ENCODE peak calls at places on chromosomes 16 and 17, in four cellular contexts. C is H9, L is H1, E is IMR-90. J is an unnamed sample.

GRCh38 chr16:85370881-85371651 is 242.1 kb upstream of the GSE1 start:
- DNase-seq in E (no peak), L (no peak), C (no peak), J (no peak)

GRCh38 chr17:12992676-12993075 is 25.2 kb downstream of the ELAC2 start:
- DNase-seq in C (no peak), L (no peak), E (no peak), J (no peak)

GRCh38 chr16:528111-529011 is 849 bp downstream of the CAPN15 start:
- DNase-seq in C (no peak), E (peak), L (no peak), J (peak)

GRCh38 chr16:66728117-66728787 is 23.2 kb downstream of the DYNC1LI2 start:
- DNase-seq in L (no peak), E (peak), C (no peak), J (no peak)

GRCh38 chr17:40433551-40434384 is 9.5 kb upstream of the IGFBP4 start:
- DNase-seq in E (no peak), L (peak), C (peak), J (peak)

GRCh38 chr17:27836651-27837050 is 36.3 kb upstream of the NOS2 start:
- DNase-seq in E (no peak), C (no peak), L (no peak), J (no peak)

GRCh38 chr17:17553217-17554195 is 38.0 kb downstream of the PEMT start:
- DNase-seq in E (no peak), L (no peak), C (no peak), J (no peak)

GRCh38 chr16:67179421-67180080 is 4.2 kb downstream of the MATCAP1 start:
- DNase-seq in C (peak), L (no peak), E (no peak), J (no peak)

GRCh38 chr17:80720624-80721577 is 176.3 kb downstream of the RPTOR start:
- DNase-seq in E (peak), C (no peak), L (no peak), J (peak)

GRCh38 chr16:10521681-10522274 is 58.6 kb downstream of the EMP2 start:
- DNase-seq in C (peak), L (peak), E (peak), J (peak)

GRCh38 chr17:68867759-68868516 is 87.3 kb downstream of the ABCA8 start:
- DNase-seq in L (no peak), C (no peak), E (no peak), J (no peak)

GRCh38 chr17:61335105-61335844 is 64.4 kb upstream of the TBX2 start:
- DNase-seq in C (no peak), L (no peak), E (peak), J (no peak)

GRCh38 chr16:55175389-55175788 is 148.6 kb upstream of the IRX6 start:
- DNase-seq in E (no peak), L (no peak), C (no peak), J (no peak)

GRCh38 chr16:22198547-22199293 is 7.4 kb upstream of the EEF2K start:
- DNase-seq in C (peak), E (peak), L (no peak), J (no peak)

GRCh38 chr17:19002805-19003542 is 1.6 kb downstream of the FAM83G start:
- DNase-seq in L (no peak), C (no peak), E (peak), J (no peak)

GRCh38 chr17:67557921-67558320 is 159.8 kb upstream of the NOL11 start:
- DNase-seq in L (no peak), C (no peak), E (peak), J (no peak)

GRCh38 chr17:81342700-81343070 is 47.6 kb upstream of the SLC38A10 start:
- DNase-seq in C (peak), L (peak), E (no peak), J (no peak)

GRCh38 chr17:80284631-80285030 is 24.0 kb downstream of the RNF213 start:
- DNase-seq in L (no peak), E (no peak), C (peak), J (no peak)

GRCh38 chr17:41483991-41484826 is 3.3 kb upstream of the KRT35 start:
- DNase-seq in C (no peak), L (no peak), E (peak), J (no peak)

GRCh38 chr17:29150191-29150590 is 30.0 kb downstream of the MYO18A start:
- DNase-seq in L (no peak), E (no peak), C (no peak), J (no peak)

GRCh38 chr17:18143044-18143936 is 34.7 kb downstream of the MYO15A start:
- DNase-seq in L (peak), E (peak), C (peak), J (no peak)

GRCh38 chr17:9339958-9340357 is 235.7 kb downstream of the STX8 start:
- DNase-seq in L (no peak), E (no peak), C (no peak), J (peak)

GRCh38 chr16:28900601-28901000 is 22.3 kb downstream of the ATP2A1 start:
- DNase-seq in E (no peak), C (no peak), L (no peak), J (no peak)

GRCh38 chr17:17051791-17052461 is 9.7 kb downstream of the MPRIP start:
- DNase-seq in L (no peak), C (peak), E (peak), J (no peak)

GRCh38 chr16:58904254-58904653 is 170.1 kb upstream of the GOT2 start:
- DNase-seq in L (no peak), E (no peak), C (no peak), J (no peak)

GRCh38 chr16:11780988-11781680 is 15.9 kb downstream of the ZC3H7A start:
- DNase-seq in E (peak), C (no peak), L (no peak), J (no peak)

GRCh38 chr16:11481987-11482386 is 104.7 kb downstream of the LITAF start:
- DNase-seq in L (no peak), C (no peak), E (peak), J (no peak)

GRCh38 chr17:76036497-76037380 is 9.6 kb upstream of the EVPL start:
- DNase-seq in C (no peak), E (peak), L (no peak), J (no peak)

GRCh38 chr17:61619493-61619892 is 28.5 kb upstream of the NACA2 start:
- DNase-seq in L (no peak), C (no peak), E (no peak), J (no peak)

GRCh38 chr17:18213666-18214270 is 11.7 kb upstream of the LLGL1 start:
- DNase-seq in E (no peak), C (no peak), L (no peak), J (no peak)

GRCh38 chr16:12672986-12673385 is 130.7 kb downstream of the CPPED1 start:
- DNase-seq in L (no peak), C (no peak), E (no peak), J (no peak)

GRCh38 chr16:46828292-46828691 is 2.7 kb downstream of the C16orf87 start:
- DNase-seq in E (no peak), C (no peak), L (no peak), J (no peak)

GRCh38 chr17:31007695-31008373 is 37.0 kb downstream of the RNF135 start:
- DNase-seq in E (no peak), L (no peak), C (no peak), J (no peak)

GRCh38 chr17:42409467-42410351 is 13.3 kb downstream of the CAVIN1 start:
- DNase-seq in C (no peak), L (no peak), E (peak), J (peak)

GRCh38 chr16:58022601-58023371 is 2.8 kb upstream of the MMP15 start:
- DNase-seq in L (no peak), C (no peak), E (peak), J (no peak)

GRCh38 chr17:80831481-80831880 is 160.2 kb upstream of the CHMP6 start:
- DNase-seq in L (no peak), C (no peak), E (no peak), J (no peak)

GRCh38 chr17:76700627-76701470 is 9.9 kb downstream of the MXRA7 start:
- DNase-seq in E (peak), C (no peak), L (no peak), J (peak)

GRCh38 chr17:74818306-74818705 is 41.4 kb downstream of the GRIN2C start:
- DNase-seq in L (no peak), C (no peak), E (no peak), J (no peak)
- H3K4me2 ChIP-seq in L (no peak), C (no peak), E (no peak), J (no peak)

DNA sequence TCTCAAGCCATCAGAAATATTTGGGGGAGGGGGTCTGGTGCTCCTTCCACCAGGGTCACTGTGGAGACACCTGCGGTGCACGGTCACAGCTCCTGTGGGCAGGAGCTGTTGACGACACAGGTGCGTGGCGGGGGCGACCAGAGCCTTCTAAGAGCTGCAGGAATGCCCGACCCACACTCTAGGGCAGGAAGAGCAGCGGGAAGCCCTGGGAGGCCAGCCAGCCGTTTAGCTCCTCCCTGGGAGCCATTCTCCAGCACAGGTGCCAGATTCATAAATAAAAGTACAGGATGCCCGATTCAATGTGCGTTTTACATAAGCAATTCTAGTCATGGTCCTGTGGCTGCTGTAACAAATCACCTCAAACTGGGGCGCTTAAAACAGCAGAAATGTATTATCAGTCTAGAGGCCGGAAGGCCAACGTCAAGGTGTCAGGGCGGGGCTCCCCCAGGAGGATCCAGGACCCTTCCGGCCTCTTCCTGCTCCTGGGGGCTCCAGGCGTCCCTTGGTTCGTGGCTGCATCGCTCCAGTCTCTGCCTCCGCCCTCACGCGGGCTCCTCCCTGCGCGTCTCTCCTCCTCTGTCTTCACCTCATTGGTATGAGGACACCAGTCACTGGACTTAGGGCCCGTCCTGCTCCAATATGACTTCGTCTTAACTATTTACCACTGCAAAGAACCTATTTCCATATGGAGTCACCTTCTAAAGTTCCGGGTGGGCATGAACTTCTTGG is 155.3 kb downstream of the FOXL1 start:
- DNase-seq in L (no peak), E (no peak), C (peak), J (no peak)
- H3K9ac ChIP-seq in L (no peak), E (no peak), C (no peak), J (no peak)

GRCh38 chr16:88769617-88770458 is 15.2 kb downstream of the PIEZO1 start:
- DNase-seq in E (no peak), C (peak), L (peak), J (peak)

GRCh38 chr16:88773812-88774291 is 11.2 kb downstream of the PIEZO1 start:
- DNase-seq in E (peak), C (no peak), L (no peak), J (peak)

GRCh38 chr16:88770459-88771293 is 14.3 kb downstream of the PIEZO1 start:
- DNase-seq in E (peak), L (no peak), C (peak), J (peak)

GRCh38 chr16:88772871-88773811 is 11.9 kb downstream of the PIEZO1 start:
- DNase-seq in C (no peak), L (no peak), E (peak), J (peak)

DNA sequence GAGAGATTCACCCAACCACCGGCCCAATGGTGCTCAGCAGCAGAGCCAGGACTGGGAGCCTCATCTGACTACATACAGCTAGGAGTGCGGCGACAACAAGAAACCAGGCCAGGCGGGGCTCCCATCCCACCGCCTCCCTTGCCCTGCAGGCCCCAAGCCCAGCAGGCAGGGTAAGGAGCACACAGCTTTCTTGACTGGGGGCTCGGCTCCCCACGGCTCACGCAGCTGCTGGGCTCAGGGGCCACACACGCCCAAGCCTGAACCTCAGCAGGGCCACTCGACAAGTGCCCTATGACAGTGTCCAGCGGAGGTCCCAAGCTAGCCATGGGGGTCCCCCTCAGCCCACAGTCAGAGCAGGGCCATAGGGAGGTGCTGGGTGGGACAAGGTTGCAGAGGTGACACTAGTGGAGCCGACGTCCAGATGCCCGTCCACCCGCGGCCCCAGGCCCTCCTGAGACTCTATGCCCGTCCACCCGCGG is 13.7 kb downstream of the PIEZO1 start:
- DNase-seq in E (no peak), C (no peak), L (no peak), J (no peak)
- H3K23ac ChIP-seq in E (peak), C (no peak), L (no peak), J (no peak)

GRCh38 chr16:68656771-68657170 is 11.7 kb downstream of the CDH3 start:
- DNase-seq in L (no peak), C (no peak), E (no peak), J (no peak)

GRCh38 chr16:68655806-68656205 is 10.7 kb downstream of the CDH3 start:
- DNase-seq in C (no peak), L (no peak), E (no peak), J (no peak)

GRCh38 chr16:68662035-68662434 is 16.9 kb downstream of the CDH3 start:
- DNase-seq in C (no peak), E (no peak), L (no peak), J (no peak)

GRCh38 chr16:68658258-68658973 is 13.3 kb downstream of the CDH3 start:
- DNase-seq in L (no peak), C (no peak), E (peak), J (peak)

DNA sequence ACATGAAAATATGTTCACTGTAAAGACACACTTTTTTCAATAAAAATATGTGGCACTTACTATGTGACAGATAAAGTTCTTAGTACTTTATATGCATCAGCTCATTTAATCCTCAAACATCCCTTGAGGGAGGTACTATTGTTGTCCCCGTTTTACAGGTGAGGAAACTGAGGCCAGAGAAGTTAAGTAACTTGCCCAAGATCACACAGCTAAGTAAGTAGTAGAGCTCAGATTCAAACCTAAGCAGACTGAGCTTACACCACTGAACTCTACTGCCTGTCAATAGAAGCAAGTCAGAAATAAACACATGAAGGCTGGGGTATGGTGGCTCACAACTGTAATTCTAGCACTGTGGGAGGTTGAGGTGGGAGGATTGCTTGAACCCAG is 13.9 kb downstream of the CDH3 start:
- DNase-seq in L (no peak), E (no peak), C (no peak), J (no peak)
- H3K4me2 ChIP-seq in L (no peak), E (no peak), C (no peak), J (no peak)

GRCh38 chr17:37746617-37747016 is 1.8 kb upstream of the HNF1B start:
- DNase-seq in C (no peak), E (no peak), L (no peak), J (peak)
- H3K9ac ChIP-seq in C (no peak), E (no peak), L (no peak), J (no peak)

GRCh38 chr16:72950669-72951068 is 97.3 kb downstream of the ZFHX3 start:
- DNase-seq in L (no peak), C (no peak), E (no peak), J (no peak)
- H3K23ac ChIP-seq in L (no peak), C (no peak), E (no peak), J (no peak)

GRCh38 chr17:71872843-71873242 is 248.0 kb upstream of the SOX9 start:
- DNase-seq in L (no peak), C (no peak), E (no peak), J (no peak)

GRCh38 chr17:71866095-71866494 is 254.7 kb upstream of the SOX9 start:
- DNase-seq in C (no peak), E (no peak), L (no peak), J (no peak)

GRCh38 chr17:71870546-71870862 is 250.3 kb upstream of the SOX9 start:
- DNase-seq in E (no peak), C (no peak), L (no peak), J (no peak)

GRCh38 chr17:71869293-71869692 is 251.5 kb upstream of the SOX9 start:
- DNase-seq in C (no peak), L (no peak), E (no peak), J (no peak)

GRCh38 chr17:71869833-71870545 is 250.8 kb upstream of the SOX9 start:
- DNase-seq in E (no peak), L (no peak), C (no peak), J (no peak)
- H3K4me2 ChIP-seq in E (no peak), L (no peak), C (no peak), J (no peak)

GRCh38 chr16:31460582-31461002 is 1.3 kb downstream of the ARMC5 start:
- DNase-seq in L (no peak), E (peak), C (no peak), J (peak)

GRCh38 chr16:31461921-31462804 is 2.9 kb downstream of the ARMC5 start:
- DNase-seq in L (no peak), E (no peak), C (no peak), J (no peak)

GRCh38 chr16:31459722-31460581 is 651 bp downstream of the ARMC5 start:
- DNase-seq in C (peak), L (peak), E (peak), J (peak)

GRCh38 chr16:31458835-31459721 is at the start of gene ARMC5:
- DNase-seq in E (peak), L (peak), C (peak), J (peak)

DNA sequence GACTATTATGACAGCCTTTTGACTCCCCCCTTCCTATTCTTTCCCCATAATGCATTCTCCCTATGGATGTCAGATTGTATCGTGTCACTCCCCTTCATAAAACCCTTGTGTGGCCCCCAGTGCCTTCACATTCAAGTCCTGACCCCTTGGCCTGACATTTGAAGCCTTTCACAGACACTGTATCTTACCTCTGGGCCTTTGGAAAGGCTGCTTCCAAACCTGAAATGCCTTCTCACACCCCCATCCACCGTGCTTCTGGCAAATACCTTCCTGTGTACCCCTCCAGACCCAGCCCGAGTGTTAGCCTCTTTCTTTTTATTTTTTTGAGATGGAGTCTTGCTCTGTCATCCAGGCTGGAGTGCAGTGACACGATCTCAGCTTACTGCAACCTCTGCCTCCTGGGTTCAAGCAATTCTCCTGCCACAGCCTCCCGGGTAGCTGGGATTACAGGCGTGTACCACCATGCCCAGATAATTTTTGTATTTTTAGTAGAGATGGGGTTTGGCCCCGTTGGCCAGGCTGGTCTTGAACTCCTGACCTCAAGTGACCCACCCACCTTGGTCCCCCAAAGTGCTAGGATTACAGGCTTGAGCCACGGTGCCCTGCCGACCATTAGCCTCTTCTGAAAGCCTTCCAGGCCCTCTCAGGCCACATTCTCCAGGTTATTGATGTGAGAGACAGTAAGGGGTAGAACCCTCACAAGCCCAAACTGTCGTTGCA is 2.1 kb downstream of the ARMC5 start:
- DNase-seq in C (no peak), L (no peak), E (no peak), J (no peak)
- H3K9ac ChIP-seq in C (no peak), L (no peak), E (no peak), J (no peak)

J was measured in trophoblast cell.